ENCODE peak calls at places on chromosomes 11 and 22, in seven cellular contexts. Q is uterus, W is A549, E is endothelial cell of umbilical vein, S is cardiac muscle cell, B is lower lobe of right lung, L is AG04450. K is an unnamed sample.

GRCh38 chr22:30004101-30004500 is 76.2 kb upstream of the HORMAD2 start:
- DNase-seq in Q (no peak), W (no peak), E (no peak), S (no peak), B (no peak), L (no peak), K (no peak)

GRCh38 chr11:370087-370941 is 1.0 kb downstream of the B4GALNT4 start:
- DNase-seq in Q (no peak), W (no peak), E (no peak), S (peak; percentile 39), B (peak; percentile 28), L (no peak), K (no peak)

GRCh38 chr11:100676901-100677300 is 10.2 kb upstream of the ARHGAP42 start:
- DNase-seq in Q (no peak), W (peak; percentile 32), E (no peak), S (no peak), B (no peak), L (no peak), K (no peak)

GRCh38 chr11:76025068-76025467 is 181.2 kb downstream of the WNT11 start:
- DNase-seq in Q (no peak), W (no peak), E (peak; percentile 24), S (no peak), B (no peak), L (peak; percentile 85), K (no peak)

GRCh38 chr22:35705141-35705540 is 12.5 kb upstream of the APOL5 start:
- DNase-seq in Q (no peak), W (no peak), E (peak; percentile 69), S (no peak), B (no peak), L (peak; percentile 85), K (no peak)

GRCh38 chr22:40429481-40429880 is 59.1 kb downstream of the SGSM3 start:
- DNase-seq in Q (no peak), W (no peak), E (no peak), S (no peak), B (no peak), L (no peak), K (no peak)

GRCh38 chr11:126585388-126586302 is 230.2 kb downstream of the ST3GAL4 start:
- DNase-seq in Q (peak; percentile 57), W (peak; percentile 65), E (peak; percentile 99), S (no peak), B (no peak), L (peak; percentile 90), K (no peak)

GRCh38 chr11:114027941-114028340 is 31.6 kb upstream of the ZBTB16 start:
- DNase-seq in Q (no peak), W (no peak), E (no peak), S (no peak), B (no peak), L (no peak), K (no peak)

GRCh38 chr11:125872138-125872491 is 15.4 kb upstream of the HYLS1 start:
- DNase-seq in Q (no peak), W (no peak), E (no peak), S (no peak), B (no peak), L (no peak), K (no peak)

GRCh38 chr11:133318221-133318620 is 214.1 kb downstream of the OPCML start:
- DNase-seq in Q (no peak), W (no peak), E (no peak), S (no peak), B (no peak), L (no peak), K (no peak)

GRCh38 chr11:6418199-6418957 is 516 bp downstream of the APBB1 start:
- DNase-seq in Q (peak; percentile 40), W (no peak), E (peak; percentile 20), S (peak; percentile 63), B (no peak), L (no peak), K (no peak)

GRCh38 chr11:869399-870126 is 26.9 kb downstream of the TSPAN4 start:
- DNase-seq in Q (no peak), W (no peak), E (no peak), S (no peak), B (no peak), L (no peak), K (no peak)

GRCh38 chr11:96188625-96189006 is 154.4 kb downstream of the MAML2 start:
- DNase-seq in Q (no peak), W (no peak), E (no peak), S (no peak), B (no peak), L (no peak), K (no peak)

GRCh38 chr11:134727204-134727603 is 315.2 kb upstream of the B3GAT1 start:
- DNase-seq in Q (no peak), W (no peak), E (no peak), S (no peak), B (no peak), L (no peak), K (no peak)

GRCh38 chr11:122709042-122709760 is 53.7 kb downstream of the UBASH3B start:
- DNase-seq in Q (no peak), W (peak; percentile 52), E (no peak), S (no peak), B (no peak), L (no peak), K (no peak)

GRCh38 chr22:42307806-42308563 is 37.5 kb upstream of the TCF20 start:
- DNase-seq in Q (no peak), W (no peak), E (no peak), S (no peak), B (no peak), L (no peak), K (no peak)

GRCh38 chr22:48940988-48941902 is 886.4 kb downstream of the BRD1 start:
- DNase-seq in Q (no peak), W (no peak), E (no peak), S (no peak), B (no peak), L (no peak), K (no peak)

GRCh38 chr11:49208006-49208721 is at the start of gene FOLH1:
- DNase-seq in Q (peak; percentile 15), W (no peak), E (peak; percentile 6), S (peak; percentile 1), B (peak; percentile 51), L (no peak), K (no peak)

GRCh38 chr11:19437760-19438159 is 197.0 kb upstream of the E2F8 start:
- DNase-seq in Q (no peak), W (peak; percentile 39), E (peak; percentile 85), S (no peak), B (no peak), L (peak; percentile 55), K (no peak)

GRCh38 chr22:33895444-33895843 is 24.8 kb downstream of the LARGE1 start:
- DNase-seq in Q (no peak), W (no peak), E (no peak), S (no peak), B (no peak), L (no peak), K (no peak)

GRCh38 chr22:25182131-25183110 is 17.2 kb upstream of the CRYBB3 start:
- DNase-seq in Q (no peak), W (no peak), E (no peak), S (no peak), B (no peak), L (no peak), K (no peak)

GRCh38 chr22:20437253-20438065 is at the start of gene SCARF2:
- DNase-seq in Q (peak; percentile 81), W (no peak), E (peak; percentile 52), S (peak; percentile 83), B (peak; percentile 55), L (no peak), K (no peak)

GRCh38 chr11:130578738-130579368 is 130.4 kb downstream of the ADAMTS15 start:
- DNase-seq in Q (no peak), W (no peak), E (no peak), S (no peak), B (no peak), L (no peak), K (no peak)

GRCh38 chr22:43957871-43958270 is 2.6 kb downstream of the SAMM50 start:
- DNase-seq in Q (no peak), W (peak; percentile 7), E (no peak), S (no peak), B (no peak), L (no peak), K (no peak)

GRCh38 chr11:73566977-73567755 is 30.7 kb downstream of the FAM168A start:
- DNase-seq in Q (no peak), W (no peak), E (peak; percentile 62), S (no peak), B (no peak), L (no peak), K (no peak)

GRCh38 chr11:77517753-77518152 is 43.9 kb upstream of the PAK1 start:
- DNase-seq in Q (no peak), W (no peak), E (no peak), S (no peak), B (no peak), L (no peak), K (no peak)

GRCh38 chr11:77519847-77520246 is 46.0 kb upstream of the PAK1 start:
- DNase-seq in Q (no peak), W (no peak), E (no peak), S (no peak), B (no peak), L (no peak), K (no peak)

GRCh38 chr11:77517226-77517625 is 43.3 kb upstream of the PAK1 start:
- DNase-seq in Q (no peak), W (no peak), E (peak; percentile 79), S (no peak), B (no peak), L (no peak), K (no peak)

GRCh38 chr11:77515483-77515882 is 41.6 kb upstream of the PAK1 start:
- DNase-seq in Q (no peak), W (peak; percentile 64), E (peak; percentile 21), S (no peak), B (no peak), L (no peak), K (no peak)

GRCh38 chr11:77518471-77518870 is 44.6 kb upstream of the PAK1 start:
- DNase-seq in Q (no peak), W (no peak), E (no peak), S (no peak), B (no peak), L (no peak), K (no peak)
- H3K4me3 ChIP-seq in Q (no peak overlapping the region), W (no peak overlapping the region), E (no peak overlapping the region), S (no peak overlapping the region), B (no peak overlapping the region), L (no peak overlapping the region), K (no peak overlapping the region)

GRCh38 chr11:64269380-64270234 is 14.9 kb downstream of the BAD start:
- DNase-seq in Q (peak; percentile 98), W (peak; percentile 100), E (peak; percentile 100), S (peak; percentile 99), B (peak; percentile 98), L (peak; percentile 100), K (peak; percentile 99)
- TF ChIP-seq CTCF in Q (peak; percentile 29), W (peak; percentile 12), E (no peak), S (peak; percentile 5), B (peak; percentile 19), L (no peak), K (peak; percentile 7)

GRCh38 chr11:64845125-64845735 is 777 bp upstream of the CDC42BPG start:
- DNase-seq in Q (no peak), W (no peak), E (no peak), S (no peak), B (no peak), L (no peak), K (no peak)
- H3K4me3 ChIP-seq in Q (no peak overlapping the region), W (peak overlapping the region; percentile 51), E (no peak overlapping the region), S (peak overlapping the region; percentile 78), B (peak overlapping the region; percentile 65), L (no peak overlapping the region), K (no peak overlapping the region)

DNA sequence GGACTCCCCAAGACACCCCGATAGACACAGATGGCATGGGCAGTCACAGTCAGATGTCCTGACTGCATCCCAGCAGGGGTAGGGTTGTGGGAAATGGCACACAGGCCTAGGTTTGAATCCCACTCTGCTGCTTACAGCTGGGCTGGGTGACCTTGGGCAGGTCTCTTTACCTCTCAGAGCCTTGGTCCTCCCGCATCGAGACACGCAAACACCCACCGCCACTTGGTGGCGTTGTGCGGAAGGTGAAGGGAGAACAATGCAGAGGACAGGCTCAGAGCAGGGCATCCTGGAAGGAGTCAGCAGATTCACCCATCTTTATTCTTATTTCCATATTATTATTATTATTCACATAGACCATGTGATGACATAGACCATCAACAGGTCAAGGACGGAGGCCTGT is 140.5 kb downstream of the MIAT start:
- DNase-seq in Q (no peak), W (peak; percentile 41), E (no peak), S (no peak), B (no peak), L (no peak), K (no peak)
- TF ChIP-seq CTCF in Q (no peak), W (peak; percentile 30), E (no peak), S (no peak), B (no peak), L (no peak), K (no peak)